ENCODE peak calls at places on chromosome 11, in five cellular contexts. One of them, this sample, is unnamed.

GRCh38 chr11:96303980-96304379 is 39.0 kb downstream of the MAML2 start:
- DNase-seq in GM12865: no peak
- DNase-seq in lung microvascular endothelial cell: no peak
- DNase-seq in ovary: no peak
- DNase-seq in substantia nigra: no peak
- DNase-seq in this sample: no peak

GRCh38 chr11:2097356-2097997 is 41.7 kb downstream of the IGF2 start:
- DNase-seq in GM12865: no peak
- DNase-seq in lung microvascular endothelial cell: peak
- DNase-seq in ovary: peak
- DNase-seq in substantia nigra: no peak
- DNase-seq in this sample: peak

GRCh38 chr11:93444671-93445073 is 98.5 kb downstream of the SMCO4 start:
- DNase-seq in GM12865: no peak
- DNase-seq in lung microvascular endothelial cell: no peak
- DNase-seq in ovary: peak
- DNase-seq in substantia nigra: no peak
- DNase-seq in this sample: no peak

GRCh38 chr11:73999581-74000306 is 9.1 kb downstream of the UCP3 start:
- DNase-seq in GM12865: peak
- DNase-seq in lung microvascular endothelial cell: no peak
- DNase-seq in ovary: no peak
- DNase-seq in substantia nigra: no peak
- DNase-seq in this sample: no peak

GRCh38 chr11:132559371-132560036 is 972.8 kb downstream of the OPCML start:
- DNase-seq in GM12865: no peak
- DNase-seq in lung microvascular endothelial cell: no peak
- DNase-seq in ovary: no peak
- DNase-seq in substantia nigra: no peak
- DNase-seq in this sample: no peak

GRCh38 chr11:44708523-44709280 is 18.1 kb upstream of the TSPAN18 start:
- DNase-seq in GM12865: no peak
- DNase-seq in lung microvascular endothelial cell: no peak
- DNase-seq in ovary: no peak
- DNase-seq in substantia nigra: no peak
- DNase-seq in this sample: no peak

GRCh38 chr11:106426696-106427095 is 349.2 kb downstream of the AASDHPPT start:
- DNase-seq in GM12865: no peak
- DNase-seq in lung microvascular endothelial cell: no peak
- DNase-seq in ovary: no peak
- DNase-seq in substantia nigra: no peak
- DNase-seq in this sample: no peak

GRCh38 chr11:41879186-41879738 is 419.8 kb upstream of the LRRC4C start:
- DNase-seq in GM12865: no peak
- DNase-seq in lung microvascular endothelial cell: no peak
- DNase-seq in ovary: no peak
- DNase-seq in substantia nigra: no peak
- DNase-seq in this sample: no peak

GRCh38 chr11:695606-696381 is at the start of gene TMEM80:
- DNase-seq in GM12865: peak
- DNase-seq in lung microvascular endothelial cell: peak
- DNase-seq in ovary: peak
- DNase-seq in substantia nigra: peak
- DNase-seq in this sample: peak

GRCh38 chr11:24593332-24593731 is 96.5 kb downstream of the LUZP2 start:
- DNase-seq in GM12865: no peak
- DNase-seq in lung microvascular endothelial cell: no peak
- DNase-seq in ovary: no peak
- DNase-seq in substantia nigra: no peak
- DNase-seq in this sample: no peak

GRCh38 chr11:14537134-14537599 is 17.0 kb upstream of the PSMA1 start:
- DNase-seq in GM12865: peak
- DNase-seq in lung microvascular endothelial cell: peak
- DNase-seq in ovary: no peak
- DNase-seq in substantia nigra: no peak
- DNase-seq in this sample: no peak

GRCh38 chr11:90532125-90532524 is 309.3 kb upstream of the CHORDC1 start:
- DNase-seq in GM12865: no peak
- DNase-seq in lung microvascular endothelial cell: no peak
- DNase-seq in ovary: no peak
- DNase-seq in substantia nigra: no peak
- DNase-seq in this sample: no peak

GRCh38 chr11:22337571-22338464 is at the start of gene SLC17A6:
- DNase-seq in GM12865: peak
- DNase-seq in lung microvascular endothelial cell: peak
- DNase-seq in ovary: no peak
- DNase-seq in substantia nigra: no peak
- DNase-seq in this sample: no peak

GRCh38 chr11:15472405-15472799 is 357.7 kb downstream of the INSC start:
- DNase-seq in GM12865: no peak
- DNase-seq in lung microvascular endothelial cell: no peak
- DNase-seq in ovary: no peak
- DNase-seq in substantia nigra: no peak
- DNase-seq in this sample: no peak

GRCh38 chr11:61472868-61473267 is 35.7 kb upstream of the LRRC10B start:
- DNase-seq in GM12865: no peak
- DNase-seq in lung microvascular endothelial cell: no peak
- DNase-seq in ovary: no peak
- DNase-seq in substantia nigra: no peak
- DNase-seq in this sample: peak

GRCh38 chr11:95512682-95513081 is 276.9 kb downstream of the FAM76B start:
- DNase-seq in GM12865: no peak
- DNase-seq in lung microvascular endothelial cell: no peak
- DNase-seq in ovary: peak
- DNase-seq in substantia nigra: no peak
- DNase-seq in this sample: peak

GRCh38 chr11:116687458-116688201 is 85.2 kb downstream of the BUD13 start:
- DNase-seq in GM12865: no peak
- DNase-seq in lung microvascular endothelial cell: no peak
- DNase-seq in ovary: no peak
- DNase-seq in substantia nigra: no peak
- DNase-seq in this sample: no peak